ENCODE peak calls at places on chromosomes 3 and 15, in four cellular contexts. M is left ventricle myocardium inferior, N is neural crest cell, O is heart right ventricle. G is an unnamed sample.

GRCh38 chr15:74402873-74403589 is 30.7 kb downstream of the SEMA7A start:
- DNase-seq in M (no peak), N (no peak), O (no peak), G (no peak)

GRCh38 chr3:170476291-170476690 is 57.6 kb downstream of the CLDN11 start:
- DNase-seq in M (no peak), N (no peak), O (no peak), G (no peak)

GRCh38 chr15:68365140-68365745 is 66.7 kb downstream of the ITGA11 start:
- DNase-seq in M (peak), N (no peak), O (no peak), G (no peak)

GRCh38 chr15:58957101-58957973 is 23.9 kb upstream of the SLTM start:
- DNase-seq in M (no peak), N (peak), O (no peak), G (no peak)

GRCh38 chr3:183428140-183429023 is at the start of gene MCF2L2:
- DNase-seq in M (peak), N (peak), O (peak), G (peak)

GRCh38 chr3:65752636-65753035 is 286.1 kb downstream of the MAGI1 start:
- DNase-seq in M (no peak), N (no peak), O (no peak), G (no peak)

GRCh38 chr3:186097663-186098451 is 11.0 kb downstream of the ETV5 start:
- DNase-seq in M (peak), N (peak), O (peak), G (peak)

GRCh38 chr15:75177360-75178071 is 24.2 kb upstream of the C15orf39 start:
- DNase-seq in M (no peak), N (no peak), O (no peak), G (no peak)

GRCh38 chr15:70133296-70133695 is 35.6 kb upstream of the TLE3 start:
- DNase-seq in M (no peak), N (no peak), O (no peak), G (no peak)

GRCh38 chr15:72184165-72184811 is 13.3 kb downstream of the GRAMD2A start:
- DNase-seq in M (peak), N (peak), O (no peak), G (peak)

GRCh38 chr15:91572110-91572509 is 281.4 kb upstream of the SLCO3A1 start:
- DNase-seq in M (no peak), N (no peak), O (no peak), G (no peak)

GRCh38 chr3:120090422-120090821 is 3.8 kb downstream of the GSK3B start:
- DNase-seq in M (no peak), N (no peak), O (no peak), G (no peak)

GRCh38 chr3:120093923-120094775 is at the start of gene GSK3B:
- DNase-seq in M (peak), N (peak), O (peak), G (no peak)

GRCh38 chr3:120094776-120095225 is 554 bp upstream of the GSK3B start:
- DNase-seq in M (peak), N (peak), O (peak), G (peak)

GRCh38 chr3:120093119-120093922 is 926 bp downstream of the GSK3B start:
- DNase-seq in M (no peak), N (no peak), O (no peak), G (no peak)

DNA sequence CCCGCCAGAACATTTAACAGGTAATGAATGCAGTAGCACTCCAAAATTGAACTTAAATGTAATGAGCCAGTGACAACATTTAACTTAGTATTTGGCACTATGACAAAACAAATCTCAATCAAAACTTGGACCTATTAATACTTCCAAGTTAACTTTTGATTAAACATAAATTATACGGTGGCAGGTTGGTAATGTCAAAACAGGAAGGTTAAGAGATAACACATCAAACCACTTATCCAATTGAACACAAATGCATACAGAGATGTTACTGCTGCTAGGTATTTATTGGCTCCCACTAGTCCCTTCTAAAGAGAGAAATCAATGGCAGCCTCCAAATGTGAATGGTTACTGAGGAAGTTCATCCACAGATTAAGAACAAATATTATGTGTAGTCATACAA is 1.8 kb downstream of the GSK3B start:
- DNase-seq in M (no peak), N (no peak), O (no peak), G (no peak)
- TF ChIP-seq CTCF in M (no peak), N (no peak), O (no peak), G (no peak)

GRCh38 chr3:61562042-61562809 is 855 bp downstream of the PTPRG start:
- DNase-seq in M (peak), N (peak), O (peak), G (peak)

GRCh38 chr3:61563614-61564404 is 2.4 kb downstream of the PTPRG start:
- DNase-seq in M (no peak), N (peak), O (peak), G (no peak)

GRCh38 chr3:61562810-61563613 is 1.6 kb downstream of the PTPRG start:
- DNase-seq in M (peak), N (peak), O (peak), G (peak)

GRCh38 chr3:61565569-61565968 is 4.2 kb downstream of the PTPRG start:
- DNase-seq in M (no peak), N (no peak), O (no peak), G (no peak)

GRCh38 chr3:61564405-61565059 is 3.2 kb downstream of the PTPRG start:
- DNase-seq in M (peak), N (peak), O (peak), G (peak)
- TF ChIP-seq CTCF in M (peak), N (peak), O (peak), G (peak)

GRCh38 chr3:107676469-107677309 is 153.9 kb downstream of the BBX start:
- DNase-seq in M (no peak), N (no peak), O (no peak), G (no peak)
- TF ChIP-seq CTCF in M (peak), N (peak), O (peak), G (peak)

GRCh38 chr15:76647612-76648011 is 257.5 kb downstream of the SCAPER start:
- DNase-seq in M (no peak), N (no peak), O (no peak), G (no peak)

DNA sequence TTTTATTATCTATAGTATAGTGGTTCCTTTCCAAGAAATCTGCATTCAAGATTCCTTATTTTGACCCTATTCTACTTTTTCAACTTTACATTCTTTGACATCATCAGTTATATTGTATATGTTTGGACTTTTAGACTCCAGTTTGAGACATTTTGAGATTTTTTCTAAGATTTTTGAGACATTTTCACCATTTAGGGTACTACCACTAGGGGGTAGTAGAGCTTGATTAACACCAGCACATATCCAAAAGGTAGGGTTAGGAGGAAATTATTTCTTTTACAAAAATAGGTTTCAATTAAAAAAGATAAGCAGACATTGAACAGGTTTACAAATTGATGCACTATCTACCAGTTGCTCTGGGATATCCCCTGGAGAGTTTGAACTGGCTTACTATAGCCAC is 262.5 kb downstream of the SCAPER start:
- DNase-seq in M (no peak), N (no peak), O (no peak), G (no peak)
- TF ChIP-seq CTCF in M (peak), N (peak), O (peak), G (peak)

DNA sequence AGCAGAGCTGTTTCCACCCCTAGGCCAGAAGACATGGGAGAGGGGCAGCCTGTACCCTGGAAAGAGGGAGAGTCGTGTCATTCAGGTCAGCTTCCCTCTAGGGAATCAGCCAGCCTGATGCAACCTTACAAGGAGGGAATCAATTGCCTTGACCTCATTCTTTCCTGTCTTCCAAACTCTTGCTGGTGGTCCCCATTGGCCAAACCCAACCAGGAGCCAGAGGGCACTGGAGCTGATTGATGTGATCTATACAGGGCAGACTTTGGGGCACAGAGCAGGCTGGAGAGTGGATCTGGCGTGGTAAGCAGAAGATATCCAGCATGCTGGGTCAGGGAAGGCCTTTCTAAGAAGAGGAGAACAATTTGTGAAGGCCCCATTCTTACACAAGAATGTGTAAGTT is 19.1 kb upstream of the MAGEF1 start:
- DNase-seq in M (no peak), N (no peak), O (no peak), G (no peak)
- TF ChIP-seq CTCF in M (no peak), N (no peak), O (no peak), G (no peak)

GRCh38 chr3:57169106-57169505 is 4.0 kb upstream of the IL17RD start:
- DNase-seq in M (no peak), N (no peak), O (no peak), G (no peak)
- TF ChIP-seq CTCF in M (no peak), N (no peak), O (no peak), G (no peak)

G was measured in psoas muscle.